ENCODE peak calls at places on chromosomes 4 and X, in nine cellular contexts. E, Y, A, W, C, K, I, Q and U are unnamed samples.

GRCh38 chr4:522911-523443 is 24.0 kb downstream of the PIGG start:
- DNase-seq in W (no peak), K (no peak), A (no peak), Q (no peak), E (no peak), I (no peak), C (no peak), Y (no peak), U (no peak)

GRCh38 chr4:42339935-42340406 is 57.3 kb upstream of the SHISA3 start:
- DNase-seq in W (no peak), Y (peak; percentile 5), E (no peak), Q (no peak), I (no peak), C (no peak), A (no peak), K (no peak), U (no peak)

GRCh38 chr4:14908635-14909034 is 93.6 kb upstream of the CPEB2 start:
- DNase-seq in C (peak; percentile 0), Q (peak; percentile 61), I (no peak), Y (peak; percentile 65), A (peak; percentile 22), E (no peak), K (no peak), W (no peak), U (no peak)

GRCh38 chr4:185210102-185210981 is 944 bp downstream of the SNX25 start:
- DNase-seq in I (no peak), E (peak; percentile 81), Q (peak; percentile 44), K (no peak), W (no peak), C (peak; percentile 28), Y (peak; percentile 69), A (peak; percentile 28), U (no peak)

GRCh38 chr4:177596035-177596434 is 153.8 kb upstream of the AGA start:
- DNase-seq in Y (peak; percentile 64), K (peak; percentile 49), E (no peak), I (peak; percentile 25), W (no peak), A (peak; percentile 62), C (no peak), Q (peak; percentile 67), U (peak; percentile 39)

GRCh38 chrX:71938371-71938770 is 27.7 kb downstream of the NHSL2 start:
- DNase-seq in Y (no peak), Q (no peak), W (no peak), I (no peak), C (no peak), A (no peak), K (no peak), E (no peak), U (no peak)

GRCh38 chr4:517061-517805 is 18.2 kb downstream of the PIGG start:
- DNase-seq in Q (no peak), W (no peak), I (no peak), E (no peak), Y (no peak), A (no peak), K (no peak), C (no peak), U (no peak)

GRCh38 chr4:112141366-112142138 is 3.7 kb upstream of the FAM241A start:
- DNase-seq in E (no peak), C (no peak), A (no peak), Q (no peak), W (no peak), K (no peak), I (no peak), Y (no peak), U (no peak)

GRCh38 chr4:167622481-167623240 is 388.4 kb upstream of the SPOCK3 start:
- DNase-seq in Q (peak; percentile 17), K (peak; percentile 56), E (no peak), W (peak; percentile 5), Y (peak; percentile 45), A (peak; percentile 67), C (peak; percentile 15), I (no peak), U (no peak)

GRCh38 chrX:9329056-9329455 is 135.8 kb upstream of the TBL1X start:
- DNase-seq in C (no peak), W (no peak), E (no peak), Y (no peak), I (no peak), A (no peak), K (no peak), Q (no peak), U (no peak)

GRCh38 chr4:100421356-100421978 is 96.4 kb downstream of the EMCN start:
- DNase-seq in C (peak; percentile 10), K (no peak), Q (peak; percentile 21), E (no peak), W (no peak), A (no peak), I (no peak), Y (peak; percentile 55), U (peak; percentile 16)

GRCh38 chrX:152907084-152907651 is 9.3 kb downstream of the ZNF185 start:
- DNase-seq in A (no peak), Y (peak; percentile 72), K (peak; percentile 82), Q (no peak), I (no peak), C (peak; percentile 27), E (no peak), W (no peak), U (no peak)

GRCh38 chr4:2095236-2096072 is 36.3 kb downstream of the NAT8L start:
- DNase-seq in A (no peak), K (no peak), I (no peak), E (no peak), Q (no peak), Y (no peak), C (no peak), W (no peak), U (no peak)

GRCh38 chr4:119313237-119313636 is 8.7 kb downstream of the FABP2 start:
- DNase-seq in A (no peak), K (no peak), I (no peak), C (no peak), W (no peak), Q (no peak), E (no peak), Y (peak; percentile 50), U (no peak)

GRCh38 chrX:153486163-153486562 is 8.6 kb upstream of the BGN start:
- DNase-seq in E (no peak), C (no peak), Q (no peak), K (no peak), A (no peak), Y (no peak), I (no peak), W (no peak), U (no peak)

GRCh38 chr4:68489338-68489737 is 42.1 kb downstream of the TMPRSS11E start:
- DNase-seq in K (no peak), C (no peak), W (no peak), I (no peak), E (no peak), A (no peak), Q (no peak), Y (no peak), U (no peak)

GRCh38 chr4:127782275-127783025 is at the start of gene HSPA4L:
- DNase-seq in Q (no peak), W (peak; percentile 26), E (peak; percentile 93), K (peak; percentile 95), C (peak; percentile 20), Y (no peak), I (no peak), A (peak; percentile 58), U (peak; percentile 3)

GRCh38 chrX:134025986-134026731 is 40.8 kb upstream of the GPC3 start:
- DNase-seq in Y (no peak), W (no peak), C (no peak), I (no peak), K (no peak), E (no peak), Q (no peak), A (no peak), U (no peak)

GRCh38 chr4:87896020-87896621 is 63.4 kb downstream of the MEPE start:
- DNase-seq in E (no peak), K (no peak), Y (peak; percentile 95), Q (peak; percentile 77), I (peak; percentile 57), A (peak; percentile 55), W (no peak), C (no peak), U (no peak)

GRCh38 chr4:183876268-183876934 is 28.7 kb upstream of the STOX2 start:
- DNase-seq in A (peak; percentile 54), I (no peak), C (peak; percentile 39), Q (peak; percentile 90), Y (peak; percentile 65), E (peak; percentile 80), K (no peak), W (no peak), U (no peak)

GRCh38 chr4:64713256-64713840 is 304.1 kb upstream of the TECRL start:
- DNase-seq in Q (no peak), E (no peak), W (no peak), C (peak; percentile 13), K (no peak), I (no peak), A (no peak), Y (peak; percentile 28), U (no peak)

GRCh38 chr4:7198440-7199128 is 6.2 kb downstream of the SORCS2 start:
- DNase-seq in Y (no peak), A (no peak), I (no peak), Q (no peak), E (peak; percentile 57), C (no peak), K (no peak), W (no peak), U (no peak)

GRCh38 chrX:10884246-10884645 is 226.9 kb upstream of the HCCS start:
- DNase-seq in K (no peak), I (no peak), Y (peak; percentile 44), Q (no peak), E (no peak), A (no peak), C (no peak), W (no peak), U (no peak)